ENCODE peak calls at places on chromosome 17, in six cellular contexts. I, S, U, K, C and O are unnamed samples.

GRCh38 chr17:34313164-34313563 is 6.1 kb upstream of the CCL8 start:
- DNase-seq in S (no peak), I (no peak), U (no peak), C (no peak), K (no peak), O (no peak)

GRCh38 chr17:62950067-62950466 is 16.0 kb upstream of the TANC2 start:
- DNase-seq in U (peak), I (no peak), S (no peak), K (peak), C (no peak), O (no peak)

GRCh38 chr17:69466905-69467630 is 52.6 kb downstream of the MAP2K6 start:
- DNase-seq in I (no peak), K (no peak), C (no peak), U (no peak), S (no peak), O (no peak)

GRCh38 chr17:2814049-2814448 is 17.8 kb downstream of the RAP1GAP2 start:
- DNase-seq in U (no peak), K (no peak), C (no peak), I (no peak), S (no peak), O (no peak)

GRCh38 chr17:42199411-42200011 is 5.2 kb upstream of the GHDC start:
- DNase-seq in K (no peak), C (no peak), I (no peak), S (no peak), U (no peak), O (no peak)

GRCh38 chr17:1160591-1161041 is 19.2 kb downstream of the ABR start:
- DNase-seq in C (peak), S (no peak), U (no peak), K (no peak), I (no peak), O (no peak)

GRCh38 chr17:7435676-7436555 is 681 bp downstream of the TMEM102 start:
- DNase-seq in K (peak), U (peak), S (peak), C (peak), I (no peak), O (no peak)

GRCh38 chr17:43790311-43790940 is 10.2 kb downstream of the CFAP97D1 start:
- DNase-seq in C (no peak), I (no peak), S (no peak), K (no peak), U (no peak), O (peak)

GRCh38 chr17:28610372-28610771 is 3.6 kb downstream of the RSKR start:
- DNase-seq in U (no peak), S (no peak), I (no peak), K (peak), C (no peak), O (no peak)

GRCh38 chr17:1060991-1061390 is 64.1 kb downstream of the TIMM22 start:
- DNase-seq in C (peak), I (no peak), U (peak), K (peak), S (peak), O (peak)

GRCh38 chr17:1036171-1036844 is 39.4 kb downstream of the TIMM22 start:
- DNase-seq in I (no peak), U (no peak), S (no peak), C (peak), K (no peak), O (no peak)

GRCh38 chr17:44093231-44093900 is 22.8 kb downstream of the G6PC3 start:
- DNase-seq in C (no peak), U (no peak), S (no peak), I (no peak), K (no peak), O (no peak)

GRCh38 chr17:8257801-8258200 is 8.7 kb downstream of the PFAS start:
- DNase-seq in K (no peak), C (no peak), I (no peak), U (no peak), S (no peak), O (peak)

GRCh38 chr17:80456465-80457235 is 19.8 kb downstream of the NPTX1 start:
- DNase-seq in C (peak), K (no peak), S (no peak), U (no peak), I (no peak), O (no peak)

GRCh38 chr17:77645441-77646430 is 312.8 kb upstream of the TNRC6C start:
- DNase-seq in S (no peak), U (no peak), K (no peak), I (no peak), C (no peak), O (no peak)

GRCh38 chr17:45792995-45793755 is 9.1 kb downstream of the CRHR1 start:
- DNase-seq in S (no peak), U (no peak), I (no peak), K (no peak), C (peak), O (no peak)

GRCh38 chr17:41781404-41782110 is 5.0 kb downstream of the JUP start:
- DNase-seq in U (no peak), C (no peak), K (no peak), S (no peak), I (no peak), O (peak)

GRCh38 chr17:66755101-66755943 is 79.6 kb upstream of the CACNG5 start:
- DNase-seq in C (peak), K (peak), U (no peak), I (no peak), S (no peak), O (no peak)

GRCh38 chr17:34542700-34543336 is 36.6 kb upstream of the TMEM132E start:
- DNase-seq in U (peak), K (no peak), I (no peak), S (peak), C (no peak), O (no peak)

GRCh38 chr17:74987909-74988711 is 678 bp downstream of the CDR2L start:
- DNase-seq in K (peak), C (peak), U (peak), S (peak), I (no peak), O (peak)

GRCh38 chr17:8326591-8327583 is 12.8 kb upstream of the ODF4 start:
- DNase-seq in C (no peak), U (no peak), K (no peak), S (no peak), I (no peak), O (peak)

GRCh38 chr17:57480438-57481196 is 224.3 kb downstream of the MSI2 start:
- DNase-seq in I (no peak), C (no peak), K (no peak), U (peak), S (no peak), O (no peak)

GRCh38 chr17:36869856-36870617 is 67.2 kb upstream of the LHX1 start:
- DNase-seq in C (no peak), S (no peak), K (no peak), U (no peak), I (no peak), O (no peak)

GRCh38 chr17:45222273-45222993 is 748 bp downstream of the FMNL1 start:
- DNase-seq in S (no peak), I (no peak), U (no peak), C (peak), K (no peak), O (no peak)

GRCh38 chr17:11601661-11602060 is 3.4 kb downstream of the DNAH9 start:
- DNase-seq in U (no peak), C (no peak), K (no peak), I (no peak), S (no peak), O (no peak)

GRCh38 chr17:80236911-80237310 is 16.7 kb downstream of the SLC26A11 start:
- DNase-seq in S (no peak), K (no peak), U (no peak), C (no peak), I (no peak), O (peak)

GRCh38 chr17:29007456-29008455 is 1.9 kb upstream of the SEZ6 start:
- DNase-seq in K (no peak), C (no peak), S (no peak), I (no peak), U (peak), O (no peak)

GRCh38 chr17:29376667-29377268 is 13.4 kb upstream of the TAOK1 start:
- DNase-seq in S (no peak), C (no peak), I (no peak), K (no peak), U (no peak), O (no peak)